ENCODE peak calls at places on chromosomes 13 and 19, in five cellular contexts. O is mammary epithelial cell, U is Peyer's patch, T is AG04450, F is GM23248. G is an unnamed sample.
A peak's percentile ranks its signal among the peaks of the same experiment; 100 is the strongest.

GRCh38 chr19:49422407-49423277 is 599 bp downstream of the PTH2 start:
- DNase-seq in O (peak; percentile 45), U (no peak), F (peak; percentile 63), T (no peak), G (no peak)

GRCh38 chr13:110444226-110444653 is 117.3 kb downstream of the RAB20 start:
- DNase-seq in U (no peak), F (no peak), O (peak; percentile 54), T (no peak), G (no peak)

GRCh38 chr19:10878253-10878652 is 6.9 kb downstream of the CARM1 start:
- DNase-seq in T (no peak), F (no peak), O (no peak), U (no peak), G (no peak)

GRCh38 chr19:46466536-46467199 is 4.7 kb downstream of the PNMA8A start:
- DNase-seq in F (peak; percentile 88), T (peak; percentile 80), O (peak; percentile 97), U (no peak), G (no peak)

GRCh38 chr13:22800726-22801401 is 379.9 kb upstream of the SGCG start:
- DNase-seq in U (no peak), F (peak; percentile 28), T (no peak), O (no peak), G (no peak)

GRCh38 chr19:23823952-23824389 is 65.3 kb upstream of the ZNF681 start:
- DNase-seq in U (no peak), F (no peak), O (peak; percentile 30), T (no peak), G (no peak)

GRCh38 chr13:51764184-51765141 is 39.5 kb downstream of the DHRS12 start:
- DNase-seq in U (peak; percentile 78), O (no peak), T (peak; percentile 77), F (peak; percentile 78), G (no peak)

GRCh38 chr19:33704271-33704670 is 82.5 kb downstream of the CHST8 start:
- DNase-seq in F (no peak), O (no peak), U (no peak), T (no peak), G (peak; percentile 52)

GRCh38 chr13:32284927-32285632 is 30.1 kb downstream of the ZAR1L start:
- DNase-seq in U (no peak), T (no peak), O (peak; percentile 72), F (peak; percentile 63), G (no peak)

GRCh38 chr13:30618938-30619289 is 1.2 kb downstream of the USPL1 start:
- DNase-seq in O (no peak), F (no peak), T (no peak), U (no peak), G (no peak)

GRCh38 chr19:54137913-54138776 is 583 bp downstream of the CNOT3 start:
- DNase-seq in O (no peak), T (no peak), F (peak; percentile 53), U (no peak), G (peak; percentile 89)

GRCh38 chr13:110965038-110965754 is 50.3 kb upstream of the ANKRD10 start:
- DNase-seq in U (no peak), O (peak; percentile 96), F (peak; percentile 86), T (no peak), G (no peak)

GRCh38 chr13:111323549-111323948 is 3.1 kb downstream of the TEX29 start:
- DNase-seq in U (peak; percentile 34), T (no peak), F (no peak), O (no peak), G (peak; percentile 47)

GRCh38 chr13:31201341-31202024 is 1.7 kb downstream of the B3GLCT start:
- DNase-seq in U (no peak), F (peak; percentile 88), O (peak; percentile 44), T (no peak), G (no peak)

GRCh38 chr13:43767351-43767901 is 19.3 kb downstream of the ENOX1 start:
- DNase-seq in U (no peak), T (no peak), O (no peak), F (peak; percentile 33), G (no peak)

GRCh38 chr19:32421589-32422361 is 16.2 kb downstream of the DPY19L3 start:
- DNase-seq in O (no peak), F (no peak), T (no peak), U (no peak), G (no peak)

GRCh38 chr13:30373727-30374126 is 48.6 kb upstream of the UBE2L5 start:
- DNase-seq in U (peak; percentile 89), O (no peak), F (no peak), T (no peak), G (peak; percentile 88)

GRCh38 chr13:41652735-41653361 is 195.5 kb downstream of the RGCC start:
- DNase-seq in U (peak; percentile 47), O (peak; percentile 26), T (peak; percentile 42), F (peak; percentile 80), G (no peak)

GRCh38 chr13:109333893-109334651 is 452.3 kb downstream of the IRS2 start:
- DNase-seq in O (no peak), T (no peak), U (no peak), F (no peak), G (no peak)

GRCh38 chr13:96089749-96090239 is at the start of gene HS6ST3:
- DNase-seq in T (no peak), F (peak; percentile 42), O (peak; percentile 14), U (no peak), G (no peak)

GRCh38 chr19:17762505-17763229 is 11.4 kb downstream of the FCHO1 start:
- DNase-seq in O (no peak), U (peak; percentile 68), T (no peak), F (peak; percentile 57), G (no peak)

GRCh38 chr13:40442191-40442590 is 224.2 kb downstream of the FOXO1 start:
- DNase-seq in O (no peak), U (no peak), F (no peak), T (no peak), G (no peak)

GRCh38 chr13:27619711-27620376 is 485 bp downstream of the LNX2 start:
- DNase-seq in T (no peak), F (peak; percentile 76), O (no peak), U (peak; percentile 69), G (peak; percentile 93)

GRCh38 chr13:112445411-112446271 is 69.5 kb downstream of the SPACA7 start:
- DNase-seq in T (no peak), O (no peak), U (peak; percentile 26), F (no peak), G (peak; percentile 63)

GRCh38 chr13:85558118-85558517 is 241.1 kb downstream of the SLITRK6 start:
- DNase-seq in F (no peak), O (no peak), U (no peak), T (no peak), G (no peak)

GRCh38 chr13:35785563-35786327 is 309.3 kb upstream of the MAB21L1 start:
- DNase-seq in U (no peak), T (no peak), F (no peak), O (no peak), G (no peak)
- H3K27ac ChIP-seq in U (no peak overlapping the region), T (no peak overlapping the region), F (no peak overlapping the region), O (no peak overlapping the region), G (no peak overlapping the region)

GRCh38 chr19:58399903-58400637 is 4.6 kb downstream of the RNF225 start:
- DNase-seq in O (no peak), T (no peak), U (no peak), F (peak; percentile 36), G (no peak)
- H3K27ac ChIP-seq in O (no peak overlapping the region), T (peak overlapping the region; percentile 31), U (no peak overlapping the region), F (no peak overlapping the region), G (no peak overlapping the region)

GRCh38 chr19:2686347-2686746 is 16.1 kb downstream of the GNG7 start:
- DNase-seq in U (no peak), O (no peak), T (no peak), F (no peak), G (no peak)
- H3K27ac ChIP-seq in U (no peak overlapping the region), O (no peak overlapping the region), T (no peak overlapping the region), F (no peak overlapping the region), G (peak overlapping the region; percentile 63)

GRCh38 chr19:31220540-31220939 is 128.7 kb downstream of the TSHZ3 start:
- DNase-seq in U (peak; percentile 47), O (peak; percentile 29), F (no peak), T (no peak), G (no peak)

GRCh38 chr19:31214086-31214485 is 135.2 kb downstream of the TSHZ3 start:
- DNase-seq in T (peak; percentile 98), O (peak; percentile 99), F (peak; percentile 100), U (peak; percentile 91), G (peak; percentile 86)

GRCh38 chr19:31211088-31211487 is 138.1 kb downstream of the TSHZ3 start:
- DNase-seq in F (no peak), U (no peak), O (no peak), T (no peak), G (no peak)

DNA sequence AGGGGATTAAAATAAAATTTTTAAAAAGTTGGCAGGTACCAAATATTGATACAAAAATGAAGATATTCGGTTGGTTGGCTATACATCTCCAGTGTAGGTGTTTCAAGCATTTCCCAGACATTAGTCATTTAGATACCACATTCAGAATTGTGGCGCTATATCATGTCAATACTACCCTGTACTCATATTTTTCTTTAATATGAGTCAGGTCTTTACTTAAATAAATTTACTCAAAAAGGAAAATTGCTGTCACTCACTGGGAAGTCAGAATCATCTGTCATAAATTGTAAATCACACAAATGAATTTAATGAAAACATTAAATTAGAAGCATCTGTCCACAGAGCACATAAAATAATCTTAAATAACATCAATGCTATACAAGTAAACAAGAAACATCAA is 134.2 kb downstream of the TSHZ3 start:
- DNase-seq in O (peak; percentile 36), U (no peak), T (no peak), F (no peak), G (no peak)
- H3K27ac ChIP-seq in O (peak overlapping the region; percentile 77), U (no peak overlapping the region), T (no peak overlapping the region), F (peak overlapping the region; percentile 82), G (no peak overlapping the region)

DNA sequence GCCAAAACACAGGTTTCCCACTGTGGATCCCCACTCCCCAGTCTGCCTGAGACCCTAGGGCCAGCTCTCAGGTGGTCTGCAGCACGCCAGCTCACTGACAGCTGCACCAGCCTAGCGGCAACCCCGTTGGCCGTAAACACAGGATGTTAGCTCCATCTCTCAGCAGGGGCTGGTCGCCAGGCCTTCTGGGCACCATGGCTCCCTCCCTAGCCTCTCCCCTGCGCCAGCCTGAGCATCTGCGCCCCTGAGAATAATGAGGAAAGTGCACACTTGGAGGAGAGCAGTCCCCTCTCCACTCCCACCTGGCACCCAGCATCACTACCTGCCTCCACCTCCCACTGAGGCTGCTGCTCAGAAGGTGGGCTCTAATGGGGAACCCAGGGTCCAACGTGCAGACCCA is 20.8 kb upstream of the EPHX3 start:
- DNase-seq in U (no peak), F (no peak), T (no peak), O (no peak), G (no peak)
- H3K27ac ChIP-seq in U (no peak overlapping the region), F (peak overlapping the region; percentile 100), T (peak overlapping the region; percentile 39), O (no peak overlapping the region), G (no peak overlapping the region)

GRCh38 chr19:15248106-15248505 is 15.9 kb upstream of the EPHX3 start:
- DNase-seq in O (no peak), F (no peak), T (no peak), U (no peak), G (no peak)
- H3K27ac ChIP-seq in O (no peak overlapping the region), F (peak overlapping the region; percentile 100), T (peak overlapping the region; percentile 100), U (peak overlapping the region; percentile 66), G (peak overlapping the region; percentile 79)

G was measured in spleen.